ENCODE peak calls at places on chromosomes 16 and 17, in nine cellular contexts. One of them, this sample, is unnamed. For H3K4me1 and H3K9me3, the result is how much of the 10 kb centered on the place peaks cover.

GRCh38 chr16:82699262-82699661 is 72.5 kb downstream of the CDH13 start:
- DNase-seq in stomach: no peak
- DNase-seq in CD4-positive, CD25-positive, alpha-beta regulatory T cell: no peak
- DNase-seq in uterus: no peak
- DNase-seq in cardiac muscle cell: no peak
- DNase-seq in upper lobe of right lung: no peak
- DNase-seq in adrenal gland: no peak
- DNase-seq in CD8-positive, alpha-beta memory T cell: no peak
- DNase-seq in small intestine: no peak
- DNase-seq in this sample: no peak

GRCh38 chr16:47965439-47965838 is 190.4 kb downstream of the ABCC12 start:
- DNase-seq in stomach: no peak
- DNase-seq in CD4-positive, CD25-positive, alpha-beta regulatory T cell: no peak
- DNase-seq in uterus: no peak
- DNase-seq in cardiac muscle cell: no peak
- DNase-seq in upper lobe of right lung: no peak
- DNase-seq in adrenal gland: no peak
- DNase-seq in CD8-positive, alpha-beta memory T cell: no peak
- DNase-seq in small intestine: no peak
- DNase-seq in this sample: no peak

GRCh38 chr17:72506773-72507172 is 386.0 kb downstream of the SOX9 start:
- DNase-seq in stomach: no peak
- DNase-seq in CD4-positive, CD25-positive, alpha-beta regulatory T cell: no peak
- DNase-seq in uterus: no peak
- DNase-seq in cardiac muscle cell: no peak
- DNase-seq in upper lobe of right lung: no peak
- DNase-seq in adrenal gland: no peak
- DNase-seq in CD8-positive, alpha-beta memory T cell: no peak
- DNase-seq in small intestine: no peak
- DNase-seq in this sample: no peak

GRCh38 chr16:54766355-54766754 is 164.3 kb upstream of the IRX5 start:
- DNase-seq in stomach: no peak
- DNase-seq in CD4-positive, CD25-positive, alpha-beta regulatory T cell: no peak
- DNase-seq in uterus: no peak
- DNase-seq in cardiac muscle cell: no peak
- DNase-seq in upper lobe of right lung: no peak
- DNase-seq in adrenal gland: no peak
- DNase-seq in CD8-positive, alpha-beta memory T cell: no peak
- DNase-seq in small intestine: no peak
- DNase-seq in this sample: no peak

GRCh38 chr17:32610943-32611342 is 124.2 kb downstream of the CDK5R1 start:
- DNase-seq in stomach: no peak
- DNase-seq in CD4-positive, CD25-positive, alpha-beta regulatory T cell: no peak
- DNase-seq in uterus: no peak
- DNase-seq in cardiac muscle cell: no peak
- DNase-seq in upper lobe of right lung: no peak
- DNase-seq in adrenal gland: no peak
- DNase-seq in CD8-positive, alpha-beta memory T cell: no peak
- DNase-seq in small intestine: no peak
- DNase-seq in this sample: no peak

GRCh38 chr16:982152-983043 is 828 bp downstream of the SOX8 start:
- DNase-seq in stomach: no peak
- DNase-seq in CD4-positive, CD25-positive, alpha-beta regulatory T cell: no peak
- DNase-seq in uterus: no peak
- DNase-seq in cardiac muscle cell: peak
- DNase-seq in upper lobe of right lung: no peak
- DNase-seq in adrenal gland: no peak
- DNase-seq in CD8-positive, alpha-beta memory T cell: no peak
- DNase-seq in small intestine: no peak
- DNase-seq in this sample: peak

GRCh38 chr17:65366102-65366844 is 195.2 kb downstream of the AXIN2 start:
- DNase-seq in stomach: no peak
- DNase-seq in CD4-positive, CD25-positive, alpha-beta regulatory T cell: no peak
- DNase-seq in uterus: no peak
- DNase-seq in cardiac muscle cell: no peak
- DNase-seq in upper lobe of right lung: no peak
- DNase-seq in adrenal gland: no peak
- DNase-seq in CD8-positive, alpha-beta memory T cell: no peak
- DNase-seq in small intestine: no peak
- DNase-seq in this sample: no peak

GRCh38 chr17:28942925-28943324 is 8.4 kb downstream of the PHF12 start:
- DNase-seq in stomach: no peak
- DNase-seq in CD4-positive, CD25-positive, alpha-beta regulatory T cell: no peak
- DNase-seq in uterus: no peak
- DNase-seq in cardiac muscle cell: no peak
- DNase-seq in upper lobe of right lung: no peak
- DNase-seq in adrenal gland: no peak
- DNase-seq in CD8-positive, alpha-beta memory T cell: no peak
- DNase-seq in small intestine: no peak
- DNase-seq in this sample: no peak

GRCh38 chr17:29613371-29613837 is 9.3 kb downstream of the CORO6 start:
- DNase-seq in stomach: peak
- DNase-seq in CD4-positive, CD25-positive, alpha-beta regulatory T cell: peak
- DNase-seq in uterus: peak
- DNase-seq in cardiac muscle cell: peak
- DNase-seq in upper lobe of right lung: peak
- DNase-seq in adrenal gland: peak
- DNase-seq in CD8-positive, alpha-beta memory T cell: peak
- DNase-seq in small intestine: peak
- DNase-seq in this sample: peak

GRCh38 chr17:75289832-75290337 is 652 bp upstream of the SLC25A19 start:
- DNase-seq in stomach: peak
- DNase-seq in CD4-positive, CD25-positive, alpha-beta regulatory T cell: peak
- DNase-seq in uterus: peak
- DNase-seq in cardiac muscle cell: peak
- DNase-seq in upper lobe of right lung: peak
- DNase-seq in adrenal gland: peak
- DNase-seq in CD8-positive, alpha-beta memory T cell: peak
- DNase-seq in small intestine: peak
- DNase-seq in this sample: peak

GRCh38 chr17:4542003-4542725 is 13.0 kb downstream of the MYBBP1A start:
- DNase-seq in stomach: no peak
- DNase-seq in CD4-positive, CD25-positive, alpha-beta regulatory T cell: no peak
- DNase-seq in uterus: no peak
- DNase-seq in cardiac muscle cell: no peak
- DNase-seq in upper lobe of right lung: no peak
- DNase-seq in adrenal gland: no peak
- DNase-seq in CD8-positive, alpha-beta memory T cell: no peak
- DNase-seq in small intestine: no peak
- DNase-seq in this sample: peak

GRCh38 chr17:81867952-81868673 is 3.0 kb downstream of the ARHGDIA start:
- DNase-seq in stomach: no peak
- DNase-seq in CD4-positive, CD25-positive, alpha-beta regulatory T cell: no peak
- DNase-seq in uterus: no peak
- DNase-seq in cardiac muscle cell: no peak
- DNase-seq in upper lobe of right lung: no peak
- DNase-seq in adrenal gland: no peak
- DNase-seq in CD8-positive, alpha-beta memory T cell: no peak
- DNase-seq in small intestine: no peak
- DNase-seq in this sample: peak

GRCh38 chr17:77836557-77837041 is 121.9 kb upstream of the TNRC6C start:
- DNase-seq in stomach: no peak
- DNase-seq in CD4-positive, CD25-positive, alpha-beta regulatory T cell: peak
- DNase-seq in uterus: no peak
- DNase-seq in cardiac muscle cell: no peak
- DNase-seq in upper lobe of right lung: no peak
- DNase-seq in adrenal gland: no peak
- DNase-seq in CD8-positive, alpha-beta memory T cell: peak
- DNase-seq in small intestine: no peak
- DNase-seq in this sample: no peak

GRCh38 chr17:1617620-1618174 is 10.9 kb downstream of the SLC43A2 start:
- DNase-seq in stomach: peak
- DNase-seq in CD4-positive, CD25-positive, alpha-beta regulatory T cell: no peak
- DNase-seq in uterus: no peak
- DNase-seq in cardiac muscle cell: no peak
- DNase-seq in upper lobe of right lung: no peak
- DNase-seq in adrenal gland: peak
- DNase-seq in CD8-positive, alpha-beta memory T cell: no peak
- DNase-seq in small intestine: peak
- DNase-seq in this sample: peak

GRCh38 chr17:61409301-61410099 is 9.9 kb downstream of the TBX2 start:
- DNase-seq in stomach: peak
- DNase-seq in CD4-positive, CD25-positive, alpha-beta regulatory T cell: no peak
- DNase-seq in uterus: peak
- DNase-seq in cardiac muscle cell: peak
- DNase-seq in upper lobe of right lung: peak
- DNase-seq in adrenal gland: peak
- DNase-seq in CD8-positive, alpha-beta memory T cell: peak
- DNase-seq in small intestine: peak
- DNase-seq in this sample: peak

GRCh38 chr16:27759947-27760844 is 210.3 kb downstream of the KATNIP start:
- DNase-seq in stomach: no peak
- DNase-seq in CD4-positive, CD25-positive, alpha-beta regulatory T cell: no peak
- DNase-seq in uterus: no peak
- DNase-seq in cardiac muscle cell: no peak
- DNase-seq in upper lobe of right lung: no peak
- DNase-seq in adrenal gland: no peak
- DNase-seq in CD8-positive, alpha-beta memory T cell: no peak
- DNase-seq in small intestine: no peak
- DNase-seq in this sample: no peak

DNA sequence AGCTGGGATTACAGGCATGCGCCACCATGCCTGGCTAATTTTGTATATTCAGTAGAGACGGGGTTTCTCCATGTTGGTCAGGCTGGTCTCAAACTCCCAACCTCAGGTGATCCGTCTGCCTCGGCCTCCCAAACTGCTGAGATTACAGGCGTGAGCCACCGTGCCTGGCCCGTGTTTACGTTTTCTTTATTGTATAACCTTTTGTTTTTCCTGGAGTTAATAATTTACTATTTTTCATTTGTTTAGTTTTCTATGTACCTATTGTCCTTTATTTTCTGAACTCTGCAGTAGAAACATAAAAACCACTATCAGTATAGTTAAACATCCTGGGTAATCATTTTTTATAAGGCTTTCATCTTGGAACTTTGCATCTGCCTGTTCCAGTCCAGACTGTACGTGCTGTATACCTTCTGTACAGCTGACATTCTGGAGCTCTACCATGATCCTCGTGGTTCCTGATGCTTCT is 73.6 kb downstream of the PPM1E start:
- DNase-seq in stomach: no peak
- DNase-seq in CD4-positive, CD25-positive, alpha-beta regulatory T cell: no peak
- DNase-seq in uterus: no peak
- DNase-seq in cardiac muscle cell: no peak
- DNase-seq in upper lobe of right lung: no peak
- DNase-seq in adrenal gland: no peak
- DNase-seq in CD8-positive, alpha-beta memory T cell: no peak
- DNase-seq in small intestine: peak
- DNase-seq in this sample: no peak
- H3K4me1 ChIP-seq in stomach: under half
- H3K4me1 ChIP-seq in CD4-positive, CD25-positive, alpha-beta regulatory T cell: under half
- H3K4me1 ChIP-seq in uterus: under half
- H3K4me1 ChIP-seq in cardiac muscle cell: under half
- H3K4me1 ChIP-seq in upper lobe of right lung: under half
- H3K4me1 ChIP-seq in adrenal gland: under half
- H3K4me1 ChIP-seq in CD8-positive, alpha-beta memory T cell: under half
- H3K4me1 ChIP-seq in small intestine: under half
- H3K4me1 ChIP-seq in this sample: under half

DNA sequence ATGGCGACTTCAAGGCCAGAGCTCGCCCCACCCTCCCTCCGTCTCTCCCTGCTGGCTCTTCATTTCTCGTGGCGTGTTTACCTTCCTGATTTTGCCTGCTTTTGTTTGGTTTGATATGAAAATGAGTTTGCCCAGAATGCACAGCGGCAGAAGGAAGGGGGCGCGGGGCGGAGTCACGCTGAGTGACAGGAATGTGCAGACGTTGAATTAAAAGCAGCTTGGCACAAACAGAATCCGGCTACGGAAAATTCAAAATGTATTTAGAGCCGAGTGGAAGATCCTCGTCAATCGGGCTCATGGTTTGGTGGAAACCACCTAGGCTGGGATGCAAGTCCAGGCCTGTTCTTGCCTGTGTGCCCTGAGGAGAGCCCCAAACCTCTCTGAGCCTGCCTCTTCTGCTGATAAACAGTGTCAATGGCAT is 102.7 kb downstream of the SDK2 start:
- DNase-seq in stomach: no peak
- DNase-seq in CD4-positive, CD25-positive, alpha-beta regulatory T cell: no peak
- DNase-seq in uterus: no peak
- DNase-seq in cardiac muscle cell: no peak
- DNase-seq in upper lobe of right lung: no peak
- DNase-seq in adrenal gland: no peak
- DNase-seq in CD8-positive, alpha-beta memory T cell: no peak
- DNase-seq in small intestine: no peak
- DNase-seq in this sample: no peak
- H3K27ac ChIP-seq in stomach: no peak
- H3K27ac ChIP-seq in CD4-positive, CD25-positive, alpha-beta regulatory T cell: no peak
- H3K27ac ChIP-seq in uterus: no peak
- H3K27ac ChIP-seq in cardiac muscle cell: no peak
- H3K27ac ChIP-seq in upper lobe of right lung: no peak
- H3K27ac ChIP-seq in adrenal gland: no peak
- H3K27ac ChIP-seq in CD8-positive, alpha-beta memory T cell: no peak
- H3K27ac ChIP-seq in small intestine: no peak
- H3K27ac ChIP-seq in this sample: no peak

GRCh38 chr16:10339777-10340752 is 45.8 kb upstream of the ATF7IP2 start:
- DNase-seq in stomach: no peak
- DNase-seq in CD4-positive, CD25-positive, alpha-beta regulatory T cell: no peak
- DNase-seq in uterus: no peak
- DNase-seq in cardiac muscle cell: no peak
- DNase-seq in upper lobe of right lung: peak
- DNase-seq in adrenal gland: no peak
- DNase-seq in CD8-positive, alpha-beta memory T cell: no peak
- DNase-seq in small intestine: no peak
- DNase-seq in this sample: no peak

GRCh38 chr16:10343124-10343760 is 42.6 kb upstream of the ATF7IP2 start:
- DNase-seq in stomach: no peak
- DNase-seq in CD4-positive, CD25-positive, alpha-beta regulatory T cell: no peak
- DNase-seq in uterus: no peak
- DNase-seq in cardiac muscle cell: peak
- DNase-seq in upper lobe of right lung: no peak
- DNase-seq in adrenal gland: no peak
- DNase-seq in CD8-positive, alpha-beta memory T cell: no peak
- DNase-seq in small intestine: no peak
- DNase-seq in this sample: no peak

GRCh38 chr16:10335681-10336080 is 50.2 kb upstream of the ATF7IP2 start:
- DNase-seq in stomach: no peak
- DNase-seq in CD4-positive, CD25-positive, alpha-beta regulatory T cell: no peak
- DNase-seq in uterus: no peak
- DNase-seq in cardiac muscle cell: no peak
- DNase-seq in upper lobe of right lung: peak
- DNase-seq in adrenal gland: no peak
- DNase-seq in CD8-positive, alpha-beta memory T cell: no peak
- DNase-seq in small intestine: no peak
- DNase-seq in this sample: no peak

GRCh38 chr16:10333321-10334032 is 52.4 kb upstream of the ATF7IP2 start:
- DNase-seq in stomach: no peak
- DNase-seq in CD4-positive, CD25-positive, alpha-beta regulatory T cell: peak
- DNase-seq in uterus: no peak
- DNase-seq in cardiac muscle cell: no peak
- DNase-seq in upper lobe of right lung: peak
- DNase-seq in adrenal gland: no peak
- DNase-seq in CD8-positive, alpha-beta memory T cell: peak
- DNase-seq in small intestine: no peak
- DNase-seq in this sample: no peak

GRCh38 chr16:10338426-10338825 is 47.4 kb upstream of the ATF7IP2 start:
- DNase-seq in stomach: no peak
- DNase-seq in CD4-positive, CD25-positive, alpha-beta regulatory T cell: no peak
- DNase-seq in uterus: no peak
- DNase-seq in cardiac muscle cell: peak
- DNase-seq in upper lobe of right lung: peak
- DNase-seq in adrenal gland: no peak
- DNase-seq in CD8-positive, alpha-beta memory T cell: no peak
- DNase-seq in small intestine: no peak
- DNase-seq in this sample: no peak
- H3K9me3 ChIP-seq in stomach: under half
- H3K9me3 ChIP-seq in CD4-positive, CD25-positive, alpha-beta regulatory T cell: under half
- H3K9me3 ChIP-seq in uterus: under half
- H3K9me3 ChIP-seq in cardiac muscle cell: under half
- H3K9me3 ChIP-seq in upper lobe of right lung: under half
- H3K9me3 ChIP-seq in adrenal gland: under half
- H3K9me3 ChIP-seq in CD8-positive, alpha-beta memory T cell: under half
- H3K9me3 ChIP-seq in small intestine: under half
- H3K9me3 ChIP-seq in this sample: under half

GRCh38 chr17:57889892-57890856 is 40.3 kb upstream of the MRPS23 start:
- DNase-seq in stomach: peak
- DNase-seq in CD4-positive, CD25-positive, alpha-beta regulatory T cell: no peak
- DNase-seq in uterus: peak
- DNase-seq in cardiac muscle cell: no peak
- DNase-seq in upper lobe of right lung: peak
- DNase-seq in adrenal gland: peak
- DNase-seq in CD8-positive, alpha-beta memory T cell: no peak
- DNase-seq in small intestine: no peak
- DNase-seq in this sample: peak
- H3K4me1 ChIP-seq in stomach: half or more
- H3K4me1 ChIP-seq in CD4-positive, CD25-positive, alpha-beta regulatory T cell: under half
- H3K4me1 ChIP-seq in uterus: under half
- H3K4me1 ChIP-seq in cardiac muscle cell: under half
- H3K4me1 ChIP-seq in upper lobe of right lung: half or more
- H3K4me1 ChIP-seq in adrenal gland: half or more
- H3K4me1 ChIP-seq in CD8-positive, alpha-beta memory T cell: under half
- H3K4me1 ChIP-seq in small intestine: under half
- H3K4me1 ChIP-seq in this sample: under half

This sample was measured in right cardiac atrium.